ENCODE peak calls at places on chromosome 19, in eight cellular contexts. One of them, this sample, is unnamed.
A peak's percentile ranks its signal among the peaks of the same experiment; 100 is the strongest.

GRCh38 chr19:17235618-17236413 is 9.8 kb downstream of the OCEL1 start:
- DNase-seq in CD8-positive, alpha-beta T cell: peak; percentile 62
- DNase-seq in omental fat pad: no peak
- DNase-seq in astrocyte of the cerebellum: no peak
- DNase-seq in cardiac muscle cell: peak; percentile 78
- DNase-seq in colonic mucosa: peak; percentile 68
- DNase-seq in dorsolateral prefrontal cortex: peak; percentile 77
- DNase-seq in thoracic aorta: no peak
- DNase-seq in this sample: peak; percentile 33

GRCh38 chr19:21704320-21704719 is 63.1 kb downstream of the ZNF100 start:
- DNase-seq in CD8-positive, alpha-beta T cell: no peak
- DNase-seq in omental fat pad: no peak
- DNase-seq in astrocyte of the cerebellum: no peak
- DNase-seq in cardiac muscle cell: no peak
- DNase-seq in colonic mucosa: no peak
- DNase-seq in dorsolateral prefrontal cortex: no peak
- DNase-seq in thoracic aorta: no peak
- DNase-seq in this sample: no peak

GRCh38 chr19:4839192-4839591 is 7.7 kb upstream of the TICAM1 start:
- DNase-seq in CD8-positive, alpha-beta T cell: no peak
- DNase-seq in omental fat pad: no peak
- DNase-seq in astrocyte of the cerebellum: no peak
- DNase-seq in cardiac muscle cell: no peak
- DNase-seq in colonic mucosa: no peak
- DNase-seq in dorsolateral prefrontal cortex: no peak
- DNase-seq in thoracic aorta: no peak
- DNase-seq in this sample: no peak

GRCh38 chr19:38233740-38234251 is 9.8 kb upstream of the DPF1 start:
- DNase-seq in CD8-positive, alpha-beta T cell: peak; percentile 70
- DNase-seq in omental fat pad: peak; percentile 87
- DNase-seq in astrocyte of the cerebellum: no peak
- DNase-seq in cardiac muscle cell: peak; percentile 78
- DNase-seq in colonic mucosa: peak; percentile 85
- DNase-seq in dorsolateral prefrontal cortex: peak; percentile 77
- DNase-seq in thoracic aorta: no peak
- DNase-seq in this sample: peak; percentile 92

GRCh38 chr19:7869910-7870511 is 4.2 kb downstream of the PRR36 start:
- DNase-seq in CD8-positive, alpha-beta T cell: no peak
- DNase-seq in omental fat pad: no peak
- DNase-seq in astrocyte of the cerebellum: no peak
- DNase-seq in cardiac muscle cell: no peak
- DNase-seq in colonic mucosa: peak; percentile 62
- DNase-seq in dorsolateral prefrontal cortex: no peak
- DNase-seq in thoracic aorta: no peak
- DNase-seq in this sample: no peak

GRCh38 chr19:13262450-13262849 is 112.2 kb downstream of the IER2 start:
- DNase-seq in CD8-positive, alpha-beta T cell: no peak
- DNase-seq in omental fat pad: no peak
- DNase-seq in astrocyte of the cerebellum: peak; percentile 33
- DNase-seq in cardiac muscle cell: peak; percentile 69
- DNase-seq in colonic mucosa: no peak
- DNase-seq in dorsolateral prefrontal cortex: no peak
- DNase-seq in thoracic aorta: no peak
- DNase-seq in this sample: no peak

GRCh38 chr19:8305798-8306197 is 2.4 kb downstream of the CD320 start:
- DNase-seq in CD8-positive, alpha-beta T cell: no peak
- DNase-seq in omental fat pad: no peak
- DNase-seq in astrocyte of the cerebellum: no peak
- DNase-seq in cardiac muscle cell: no peak
- DNase-seq in colonic mucosa: peak; percentile 17
- DNase-seq in dorsolateral prefrontal cortex: no peak
- DNase-seq in thoracic aorta: no peak
- DNase-seq in this sample: no peak

GRCh38 chr19:10141479-10141878 is 21.8 kb upstream of the EIF3G start:
- DNase-seq in CD8-positive, alpha-beta T cell: no peak
- DNase-seq in omental fat pad: no peak
- DNase-seq in astrocyte of the cerebellum: no peak
- DNase-seq in cardiac muscle cell: no peak
- DNase-seq in colonic mucosa: no peak
- DNase-seq in dorsolateral prefrontal cortex: no peak
- DNase-seq in thoracic aorta: no peak
- DNase-seq in this sample: no peak

DNA sequence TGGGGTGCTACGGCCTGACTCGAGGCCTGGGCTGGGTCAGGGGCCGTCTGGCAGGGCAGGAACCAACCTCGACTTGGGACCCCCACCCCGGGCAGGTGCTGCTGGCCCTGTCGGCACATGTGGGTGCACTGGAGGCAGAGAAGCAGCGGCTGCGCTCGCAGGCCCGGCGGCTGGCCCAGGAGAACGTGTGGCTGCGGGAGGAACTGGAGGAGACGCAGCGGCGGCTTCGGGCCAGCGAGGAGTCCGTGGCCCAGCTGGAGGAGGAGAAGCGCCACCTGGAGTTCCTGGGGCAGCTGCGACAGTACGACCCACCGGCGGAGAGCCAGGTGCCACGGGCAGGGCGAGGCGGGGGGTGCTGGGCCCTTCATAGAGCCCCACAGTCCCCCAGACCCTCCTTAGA is 5.9 kb downstream of the KLC3 start:
- DNase-seq in CD8-positive, alpha-beta T cell: no peak
- DNase-seq in omental fat pad: no peak
- DNase-seq in astrocyte of the cerebellum: no peak
- DNase-seq in cardiac muscle cell: peak; percentile 30
- DNase-seq in colonic mucosa: no peak
- DNase-seq in dorsolateral prefrontal cortex: no peak
- DNase-seq in thoracic aorta: no peak
- DNase-seq in this sample: no peak
- TF ChIP-seq CTCF in CD8-positive, alpha-beta T cell: no peak
- TF ChIP-seq CTCF in omental fat pad: no peak
- TF ChIP-seq CTCF in astrocyte of the cerebellum: no peak
- TF ChIP-seq CTCF in cardiac muscle cell: no peak
- TF ChIP-seq CTCF in colonic mucosa: no peak
- TF ChIP-seq CTCF in dorsolateral prefrontal cortex: no peak
- TF ChIP-seq CTCF in thoracic aorta: no peak
- TF ChIP-seq CTCF in this sample: no peak

GRCh38 chr19:18858906-18859646 is 27.3 kb downstream of the UPF1 start:
- DNase-seq in CD8-positive, alpha-beta T cell: no peak
- DNase-seq in omental fat pad: no peak
- DNase-seq in astrocyte of the cerebellum: no peak
- DNase-seq in cardiac muscle cell: no peak
- DNase-seq in colonic mucosa: peak; percentile 15
- DNase-seq in dorsolateral prefrontal cortex: no peak
- DNase-seq in thoracic aorta: no peak
- DNase-seq in this sample: no peak

GRCh38 chr19:18854982-18855381 is 23.2 kb downstream of the UPF1 start:
- DNase-seq in CD8-positive, alpha-beta T cell: no peak
- DNase-seq in omental fat pad: no peak
- DNase-seq in astrocyte of the cerebellum: no peak
- DNase-seq in cardiac muscle cell: no peak
- DNase-seq in colonic mucosa: no peak
- DNase-seq in dorsolateral prefrontal cortex: no peak
- DNase-seq in thoracic aorta: no peak
- DNase-seq in this sample: no peak

GRCh38 chr19:18855647-18856384 is 24.1 kb downstream of the UPF1 start:
- DNase-seq in CD8-positive, alpha-beta T cell: no peak
- DNase-seq in omental fat pad: no peak
- DNase-seq in astrocyte of the cerebellum: no peak
- DNase-seq in cardiac muscle cell: no peak
- DNase-seq in colonic mucosa: no peak
- DNase-seq in dorsolateral prefrontal cortex: no peak
- DNase-seq in thoracic aorta: no peak
- DNase-seq in this sample: no peak

GRCh38 chr19:18857223-18857622 is 25.5 kb downstream of the UPF1 start:
- DNase-seq in CD8-positive, alpha-beta T cell: no peak
- DNase-seq in omental fat pad: no peak
- DNase-seq in astrocyte of the cerebellum: no peak
- DNase-seq in cardiac muscle cell: no peak
- DNase-seq in colonic mucosa: no peak
- DNase-seq in dorsolateral prefrontal cortex: no peak
- DNase-seq in thoracic aorta: no peak
- DNase-seq in this sample: no peak

DNA sequence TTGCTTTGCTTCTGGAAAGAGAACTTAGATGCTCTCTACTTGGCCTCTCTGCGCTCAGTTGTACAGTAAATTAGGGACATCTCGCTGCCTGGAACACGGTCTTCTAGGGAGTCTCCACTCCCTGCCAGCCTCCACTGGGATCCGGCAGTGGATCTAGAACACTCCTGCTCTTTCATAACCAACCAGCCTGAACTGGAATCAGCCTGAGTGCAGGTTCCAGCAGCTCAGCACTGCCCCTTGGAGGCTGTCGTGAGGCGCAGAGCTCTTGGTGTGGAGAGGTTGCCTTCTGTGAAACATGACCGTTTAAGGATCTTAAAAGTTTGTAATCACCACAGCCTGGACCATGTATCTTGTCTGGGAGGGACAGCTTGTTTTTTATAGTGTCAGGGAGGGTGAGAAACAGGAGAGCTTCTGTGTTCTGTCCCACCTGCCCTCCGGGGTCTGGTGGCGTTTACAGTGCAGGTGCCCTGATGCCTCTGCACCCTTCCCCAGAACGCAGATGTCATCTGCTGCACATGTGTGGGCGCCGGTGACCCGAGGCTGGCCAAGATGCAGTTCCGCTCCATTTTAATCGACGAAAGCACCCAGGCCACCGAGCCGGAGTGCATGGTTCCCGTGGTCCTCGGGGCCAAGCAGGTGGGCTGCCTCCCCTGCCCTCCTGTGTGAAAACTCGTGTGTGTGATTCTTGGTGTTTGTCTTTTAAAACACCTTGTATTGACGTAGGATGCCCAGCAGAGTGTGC is 24.8 kb downstream of the UPF1 start:
- DNase-seq in CD8-positive, alpha-beta T cell: no peak
- DNase-seq in omental fat pad: no peak
- DNase-seq in astrocyte of the cerebellum: no peak
- DNase-seq in cardiac muscle cell: peak; percentile 58
- DNase-seq in colonic mucosa: no peak
- DNase-seq in dorsolateral prefrontal cortex: peak; percentile 86
- DNase-seq in thoracic aorta: no peak
- DNase-seq in this sample: no peak
- TF ChIP-seq CTCF in CD8-positive, alpha-beta T cell: no peak
- TF ChIP-seq CTCF in omental fat pad: no peak
- TF ChIP-seq CTCF in astrocyte of the cerebellum: peak; percentile 40
- TF ChIP-seq CTCF in cardiac muscle cell: peak; percentile 45
- TF ChIP-seq CTCF in colonic mucosa: no peak
- TF ChIP-seq CTCF in dorsolateral prefrontal cortex: peak; percentile 66
- TF ChIP-seq CTCF in thoracic aorta: no peak
- TF ChIP-seq CTCF in this sample: no peak

DNA sequence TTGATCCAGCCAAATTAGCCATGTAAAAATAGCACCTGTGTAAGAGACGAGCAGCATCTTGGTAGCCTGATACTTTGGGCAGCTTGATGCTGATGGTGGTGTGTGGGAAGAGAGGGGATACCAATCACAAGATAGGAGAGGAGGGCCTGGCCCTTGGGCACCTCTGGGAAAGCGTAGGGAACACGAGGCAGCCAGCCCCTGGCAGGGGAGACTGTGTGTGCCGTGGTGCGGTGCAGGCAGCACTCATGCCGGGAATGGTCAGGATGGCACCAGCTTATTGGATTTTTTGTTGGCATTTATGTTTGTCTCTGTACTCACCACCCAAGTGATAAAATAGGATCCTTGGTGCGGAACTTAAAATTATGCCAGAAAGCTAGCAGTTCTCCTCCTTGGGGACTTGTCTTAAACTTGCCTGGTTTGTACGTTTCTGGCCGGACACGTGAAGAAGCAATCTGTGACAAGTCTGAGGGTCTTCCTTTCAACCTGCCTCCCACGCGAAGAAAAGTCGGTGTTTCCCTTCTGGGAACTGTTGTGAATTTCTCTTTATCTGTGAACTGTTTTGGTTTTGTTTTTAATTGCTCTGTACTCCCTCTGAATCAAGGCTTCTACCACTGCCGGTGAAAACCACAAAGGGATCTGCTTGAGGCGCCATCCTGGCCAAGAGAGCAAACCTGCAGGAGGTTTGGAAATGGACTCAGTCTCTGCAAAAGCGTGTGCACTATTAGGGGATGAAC is 10.1 kb downstream of the SIGLEC8 start:
- DNase-seq in CD8-positive, alpha-beta T cell: no peak
- DNase-seq in omental fat pad: no peak
- DNase-seq in astrocyte of the cerebellum: no peak
- DNase-seq in cardiac muscle cell: no peak
- DNase-seq in colonic mucosa: no peak
- DNase-seq in dorsolateral prefrontal cortex: no peak
- DNase-seq in thoracic aorta: no peak
- DNase-seq in this sample: no peak
- TF ChIP-seq CTCF in CD8-positive, alpha-beta T cell: no peak
- TF ChIP-seq CTCF in omental fat pad: no peak
- TF ChIP-seq CTCF in astrocyte of the cerebellum: no peak
- TF ChIP-seq CTCF in cardiac muscle cell: no peak
- TF ChIP-seq CTCF in colonic mucosa: no peak
- TF ChIP-seq CTCF in dorsolateral prefrontal cortex: no peak
- TF ChIP-seq CTCF in thoracic aorta: no peak
- TF ChIP-seq CTCF in this sample: no peak

GRCh38 chr19:2221918-2222317 is 14.2 kb downstream of the PLEKHJ1 start:
- DNase-seq in CD8-positive, alpha-beta T cell: no peak
- DNase-seq in omental fat pad: no peak
- DNase-seq in astrocyte of the cerebellum: no peak
- DNase-seq in cardiac muscle cell: no peak
- DNase-seq in colonic mucosa: no peak
- DNase-seq in dorsolateral prefrontal cortex: no peak
- DNase-seq in thoracic aorta: no peak
- DNase-seq in this sample: no peak

GRCh38 chr19:2223391-2223790 is 12.7 kb downstream of the PLEKHJ1 start:
- DNase-seq in CD8-positive, alpha-beta T cell: no peak
- DNase-seq in omental fat pad: no peak
- DNase-seq in astrocyte of the cerebellum: no peak
- DNase-seq in cardiac muscle cell: no peak
- DNase-seq in colonic mucosa: no peak
- DNase-seq in dorsolateral prefrontal cortex: no peak
- DNase-seq in thoracic aorta: no peak
- DNase-seq in this sample: no peak

GRCh38 chr19:2223959-2224358 is 12.2 kb downstream of the PLEKHJ1 start:
- DNase-seq in CD8-positive, alpha-beta T cell: no peak
- DNase-seq in omental fat pad: no peak
- DNase-seq in astrocyte of the cerebellum: no peak
- DNase-seq in cardiac muscle cell: no peak
- DNase-seq in colonic mucosa: no peak
- DNase-seq in dorsolateral prefrontal cortex: no peak
- DNase-seq in thoracic aorta: no peak
- DNase-seq in this sample: no peak

GRCh38 chr19:2219726-2220125 is 16.4 kb downstream of the PLEKHJ1 start:
- DNase-seq in CD8-positive, alpha-beta T cell: no peak
- DNase-seq in omental fat pad: no peak
- DNase-seq in astrocyte of the cerebellum: no peak
- DNase-seq in cardiac muscle cell: no peak
- DNase-seq in colonic mucosa: no peak
- DNase-seq in dorsolateral prefrontal cortex: no peak
- DNase-seq in thoracic aorta: no peak
- DNase-seq in this sample: no peak

DNA sequence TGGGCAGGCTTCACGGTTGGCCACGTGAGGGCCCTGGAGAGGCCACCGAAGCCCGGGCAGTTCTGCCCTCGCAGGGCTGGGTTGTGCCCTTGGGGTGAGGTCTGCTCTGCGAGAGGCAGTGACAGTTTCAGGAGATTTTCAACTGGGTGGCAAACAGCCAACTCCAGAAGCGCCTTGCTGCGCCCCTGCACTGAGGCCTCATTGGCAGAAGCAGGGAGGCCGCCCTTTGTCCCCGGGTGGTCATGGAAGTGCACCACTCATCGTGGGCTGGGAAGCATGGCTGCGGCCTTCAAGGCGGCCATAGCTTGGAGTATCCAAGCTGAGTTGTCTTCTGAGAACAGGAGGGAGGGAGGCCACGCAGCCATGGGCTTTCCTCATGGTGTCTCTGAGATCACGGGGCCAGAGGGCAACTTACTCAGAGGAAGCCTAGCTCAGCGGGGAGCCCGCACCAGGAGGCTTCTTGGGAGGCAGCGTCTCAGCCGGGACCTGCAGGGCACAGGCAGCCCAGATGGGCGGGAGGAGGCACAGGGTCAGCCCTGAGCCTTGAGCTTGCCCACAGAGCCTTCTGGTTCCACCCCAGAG is 14.8 kb downstream of the PLEKHJ1 start:
- DNase-seq in CD8-positive, alpha-beta T cell: no peak
- DNase-seq in omental fat pad: no peak
- DNase-seq in astrocyte of the cerebellum: no peak
- DNase-seq in cardiac muscle cell: no peak
- DNase-seq in colonic mucosa: no peak
- DNase-seq in dorsolateral prefrontal cortex: no peak
- DNase-seq in thoracic aorta: no peak
- DNase-seq in this sample: no peak
- TF ChIP-seq CTCF in CD8-positive, alpha-beta T cell: no peak
- TF ChIP-seq CTCF in omental fat pad: no peak
- TF ChIP-seq CTCF in astrocyte of the cerebellum: no peak
- TF ChIP-seq CTCF in cardiac muscle cell: no peak
- TF ChIP-seq CTCF in colonic mucosa: no peak
- TF ChIP-seq CTCF in dorsolateral prefrontal cortex: no peak
- TF ChIP-seq CTCF in thoracic aorta: no peak
- TF ChIP-seq CTCF in this sample: no peak

This sample was measured in Calu3.